ENCODE peak calls at places on chromosomes 3 and 15, in four cellular contexts. I is fibroblast of lung, U is thoracic aorta, F is Calu3. X is an unnamed sample.
A peak's percentile ranks its signal among the peaks of the same experiment; 100 is the strongest.

GRCh38 chr15:24848050-24848449 is 106.7 kb upstream of the SNRPN start:
- DNase-seq in F (no peak), U (no peak), I (peak; percentile 45), X (no peak)

GRCh38 chr3:145807990-145808389 is 353.0 kb downstream of the PLOD2 start:
- DNase-seq in I (peak; percentile 59), U (no peak), F (no peak), X (no peak)

GRCh38 chr3:12677616-12678015 is 13.7 kb upstream of the RAF1 start:
- DNase-seq in I (no peak), F (no peak), U (no peak), X (no peak)

GRCh38 chr15:32828507-32829186 is 110.8 kb downstream of the GREM1 start:
- DNase-seq in F (no peak), U (no peak), I (peak; percentile 90), X (no peak)

GRCh38 chr3:189058071-189058470 is 113.7 kb upstream of the TPRG1 start:
- DNase-seq in U (no peak), I (no peak), F (no peak), X (no peak)

GRCh38 chr15:74863239-74864056 is 9.7 kb downstream of the SCAMP2 start:
- DNase-seq in F (no peak), U (no peak), I (peak; percentile 68), X (no peak)

GRCh38 chr3:138367326-138367850 is 19.0 kb downstream of the MRAS start:
- DNase-seq in U (no peak), F (no peak), I (no peak), X (peak; percentile 44)

GRCh38 chr3:10548997-10549396 is 43.6 kb upstream of the ATP2B2 start:
- DNase-seq in I (peak; percentile 12), F (no peak), U (no peak), X (no peak)

GRCh38 chr3:160842021-160843005 is 86.3 kb downstream of the PPM1L start:
- DNase-seq in I (no peak), U (no peak), F (no peak), X (no peak)

GRCh38 chr3:136883967-136884720 is 22.1 kb downstream of the NCK1 start:
- DNase-seq in I (no peak), F (no peak), U (no peak), X (no peak)

GRCh38 chr3:43190682-43191081 is 84.8 kb upstream of the POMGNT2 start:
- DNase-seq in U (no peak), F (no peak), I (peak; percentile 53), X (no peak)

GRCh38 chr3:114274929-114275328 is 18.9 kb upstream of the TIGIT start:
- DNase-seq in F (no peak), I (peak; percentile 43), U (no peak), X (no peak)

GRCh38 chr3:156483426-156483825 is 71.5 kb downstream of the SSR3 start:
- DNase-seq in I (peak; percentile 92), U (no peak), F (no peak), X (no peak)

GRCh38 chr3:45978348-45978747 is 17.3 kb downstream of the FYCO1 start:
- DNase-seq in F (peak; percentile 71), I (no peak), U (no peak), X (no peak)

GRCh38 chr15:99709243-99709986 is 23.8 kb downstream of the LYSMD4 start:
- DNase-seq in I (no peak), U (no peak), F (no peak), X (no peak)

GRCh38 chr15:48555244-48555804 is 90.2 kb downstream of the FBN1 start:
- DNase-seq in F (no peak), I (peak; percentile 87), U (no peak), X (no peak)

GRCh38 chr3:51388286-51389029 is 2.6 kb upstream of the RBM15B start:
- DNase-seq in I (no peak), F (peak; percentile 85), U (no peak), X (peak; percentile 60)

GRCh38 chr3:141248064-141248463 is 16.4 kb downstream of the PXYLP1 start:
- DNase-seq in I (no peak), F (no peak), U (no peak), X (no peak)

GRCh38 chr15:37973856-37974255 is 39.4 kb downstream of the TMCO5A start:
- DNase-seq in U (no peak), I (no peak), F (no peak), X (no peak)

GRCh38 chr15:59273266-59273665 is 66.6 kb downstream of the LDHAL6B start:
- DNase-seq in I (no peak), U (no peak), F (no peak), X (no peak)

GRCh38 chr15:90031231-90031791 is 30.2 kb downstream of the ZNF710 start:
- DNase-seq in F (no peak), U (no peak), I (peak; percentile 18), X (peak; percentile 18)

GRCh38 chr3:161273589-161274218 is 52.6 kb downstream of the NMD3 start:
- DNase-seq in F (peak; percentile 47), U (no peak), I (peak; percentile 35), X (no peak)

GRCh38 chr3:49378249-49378899 is 20.2 kb upstream of the GPX1 start:
- DNase-seq in F (no peak), I (peak; percentile 94), U (no peak), X (peak; percentile 79)

GRCh38 chr3:173380681-173381080 is 16.9 kb upstream of the NLGN1 start:
- DNase-seq in F (no peak), U (no peak), I (no peak), X (no peak)

GRCh38 chr3:195897081-195897852 is 11.1 kb downstream of the TNK2 start:
- DNase-seq in U (no peak), F (no peak), I (peak; percentile 72), X (peak; percentile 42)

GRCh38 chr3:48708481-48708889 is 8.5 kb downstream of the IP6K2 start:
- DNase-seq in U (no peak), F (no peak), I (peak; percentile 66), X (no peak)

GRCh38 chr15:68326711-68327412 is 49.3 kb downstream of the FEM1B start:
- DNase-seq in U (no peak), F (no peak), I (no peak), X (no peak)

GRCh38 chr15:75693501-75694240 is 19.0 kb downstream of the CSPG4 start:
- DNase-seq in F (no peak), U (no peak), I (peak; percentile 84), X (no peak)

GRCh38 chr15:80978685-80979084 is 10.9 kb downstream of the MESD start:
- DNase-seq in I (peak; percentile 67), F (no peak), U (no peak), X (no peak)

GRCh38 chr15:48358229-48358641 is 27.0 kb downstream of the DUT start:
- DNase-seq in F (no peak), I (peak; percentile 44), U (no peak), X (no peak)

GRCh38 chr3:161042023-161042501 is 63.1 kb downstream of the B3GALNT1 start:
- DNase-seq in F (peak; percentile 29), U (no peak), I (peak; percentile 86), X (no peak)

GRCh38 chr15:25408428-25408827 is 30.4 kb downstream of the UBE3A start:
- DNase-seq in I (peak; percentile 36), F (no peak), U (no peak), X (no peak)

GRCh38 chr15:55372701-55373440 is 35.3 kb downstream of the CCPG1 start:
- DNase-seq in I (no peak), U (no peak), F (no peak), X (no peak)

GRCh38 chr3:105518201-105518600 is 151.5 kb downstream of the ALCAM start:
- DNase-seq in U (no peak), F (no peak), I (no peak), X (no peak)

GRCh38 chr15:93451822-93452221 is 362.8 kb upstream of the RGMA start:
- DNase-seq in I (no peak), F (no peak), U (no peak), X (no peak)

GRCh38 chr3:58434990-58435389 is 1.4 kb upstream of the PDHB start:
- DNase-seq in U (no peak), F (no peak), I (peak; percentile 90), X (no peak)

GRCh38 chr15:60673918-60674558 is 195.1 kb upstream of the ICE2 start:
- DNase-seq in F (peak; percentile 77), U (peak; percentile 41), I (peak; percentile 96), X (peak; percentile 73)

GRCh38 chr3:71652786-71653419 is 69.4 kb upstream of the FOXP1 start:
- DNase-seq in U (no peak), I (peak; percentile 67), F (no peak), X (no peak)

GRCh38 chr3:157530637-157531300 is 27.6 kb upstream of the VEPH1 start:
- DNase-seq in U (no peak), F (no peak), I (peak; percentile 80), X (no peak)

GRCh38 chr15:79090487-79091203 is at the start of gene RASGRF1:
- DNase-seq in F (no peak), U (no peak), I (no peak), X (no peak)
- TF ChIP-seq CTCF in F (no peak), U (no peak), I (no peak), X (no peak)

GRCh38 chr3:52512727-52513126 is 17.6 kb downstream of the STAB1 start:
- DNase-seq in I (no peak), F (no peak), U (no peak), X (no peak)

GRCh38 chr3:52511509-52511908 is 16.4 kb downstream of the STAB1 start:
- DNase-seq in F (no peak), I (no peak), U (no peak), X (no peak)

GRCh38 chr3:52507359-52507758 is 12.2 kb downstream of the STAB1 start:
- DNase-seq in I (peak; percentile 49), U (no peak), F (peak; percentile 22), X (no peak)

GRCh38 chr3:52512105-52512504 is 17.0 kb downstream of the STAB1 start:
- DNase-seq in I (no peak), F (no peak), U (no peak), X (no peak)

GRCh38 chr3:52509753-52510328 is 14.7 kb downstream of the STAB1 start:
- DNase-seq in I (no peak), U (no peak), F (peak; percentile 24), X (no peak)
- TF ChIP-seq CTCF in I (no peak), U (no peak), F (no peak), X (no peak)

GRCh38 chr15:44482088-44482487 is 54.7 kb downstream of the CTDSPL2 start:
- DNase-seq in F (no peak), U (no peak), I (no peak), X (no peak)

GRCh38 chr15:44489464-44489863 is 47.5 kb upstream of the EIF3J start:
- DNase-seq in U (no peak), I (peak; percentile 91), F (no peak), X (no peak)

GRCh38 chr15:44490628-44491027 is 46.3 kb upstream of the EIF3J start:
- DNase-seq in I (peak; percentile 64), U (no peak), F (no peak), X (no peak)

GRCh38 chr15:44485880-44486279 is 51.1 kb upstream of the EIF3J start:
- DNase-seq in I (no peak), U (no peak), F (no peak), X (no peak)
- TF ChIP-seq CTCF in I (no peak), U (no peak), F (no peak), X (no peak)

GRCh38 chr3:67943546-67943945 is 289.1 kb upstream of the SUCLG2 start:
- DNase-seq in U (no peak), I (no peak), F (no peak), X (no peak)

GRCh38 chr3:67941433-67942030 is 287.1 kb upstream of the SUCLG2 start:
- DNase-seq in F (no peak), U (no peak), I (no peak), X (no peak)

GRCh38 chr3:67937498-67938118 is 283.2 kb upstream of the SUCLG2 start:
- DNase-seq in U (no peak), F (no peak), I (peak; percentile 2), X (no peak)

GRCh38 chr3:67940200-67940952 is 286.0 kb upstream of the SUCLG2 start:
- DNase-seq in U (no peak), F (peak; percentile 24), I (no peak), X (no peak)
- TF ChIP-seq CTCF in U (peak; percentile 32), F (no peak), I (no peak), X (no peak)